ENCODE peak calls at places on chromosomes 11 and 22, in four cellular contexts. D, K, S and C are unnamed samples.

GRCh38 chr11:64210301-64211020 is 3.9 kb downstream of the FERMT3 start:
- DNase-seq in D (no peak), K (no peak), S (no peak), C (no peak)

GRCh38 chr22:29580200-29580810 is 608 bp downstream of the NIPSNAP1 start:
- DNase-seq in K (peak), D (peak), S (no peak), C (no peak)

GRCh38 chr22:46295277-46295971 is 1.2 kb upstream of the GTSE1 start:
- DNase-seq in S (peak), D (no peak), K (no peak), C (no peak)

GRCh38 chr11:113681282-113681681 is 24.8 kb downstream of the TMPRSS5 start:
- DNase-seq in D (no peak), S (peak), K (no peak), C (no peak)

GRCh38 chr11:129814244-129814992 is 1.2 kb upstream of the TMEM45B start:
- DNase-seq in S (peak), K (no peak), D (no peak), C (no peak)

GRCh38 chr11:66723693-66724092 is 5.3 kb downstream of the SPTBN2 start:
- DNase-seq in K (no peak), S (no peak), D (no peak), C (no peak)

GRCh38 chr11:3218483-3219280 is at the start of gene MRGPRG:
- DNase-seq in S (no peak), K (no peak), D (peak), C (no peak)

GRCh38 chr11:36254739-36255138 is 34.5 kb downstream of the COMMD9 start:
- DNase-seq in D (no peak), S (no peak), K (no peak), C (no peak)

GRCh38 chr11:133832096-133833081 is 12.9 kb downstream of the SPATA19 start:
- DNase-seq in D (no peak), S (no peak), K (no peak), C (no peak)

GRCh38 chr22:28442264-28442950 is 237.2 kb downstream of the TTC28 start:
- DNase-seq in K (peak), D (peak), S (peak), C (peak)

GRCh38 chr22:46604306-46604690 is 15.9 kb upstream of the GRAMD4 start:
- DNase-seq in D (no peak), K (no peak), S (peak), C (no peak)

GRCh38 chr22:47127441-47127871 is 365.0 kb downstream of the TBC1D22A start:
- DNase-seq in K (no peak), S (no peak), D (no peak), C (no peak)

GRCh38 chr22:50714631-50715179 is 23.3 kb upstream of the ACR start:
- DNase-seq in S (no peak), K (no peak), D (no peak), C (no peak)

DNA sequence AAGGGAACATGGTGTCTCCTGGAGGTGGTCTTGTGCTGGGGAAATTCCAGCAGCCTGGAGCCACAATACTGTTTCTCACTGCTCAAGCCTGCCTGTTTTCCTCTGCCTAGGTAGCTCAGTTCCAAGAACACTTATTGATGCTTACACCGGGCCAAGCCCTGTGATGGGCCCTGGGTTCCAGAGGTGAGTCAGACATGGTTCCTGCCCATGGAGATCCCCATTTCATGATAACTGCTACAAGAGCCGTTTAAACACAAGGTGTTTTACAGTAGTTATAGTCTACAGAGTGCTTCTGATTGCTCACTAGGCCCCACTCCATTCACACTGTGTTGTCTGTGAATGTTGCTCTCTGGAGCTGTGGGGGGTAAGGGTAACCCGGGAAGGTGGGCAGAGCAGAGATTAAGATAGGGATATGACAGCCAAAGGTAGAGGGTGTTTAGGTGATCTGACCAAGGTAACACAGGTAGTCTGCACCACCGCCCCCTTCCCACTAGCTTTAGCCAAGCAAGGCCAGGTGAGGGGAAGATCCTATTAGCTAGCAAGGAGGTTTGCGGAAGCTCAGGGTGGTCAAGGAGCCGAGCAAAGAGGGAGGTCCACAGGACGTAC is 696 bp upstream of the MICAL2 start:
- DNase-seq in K (no peak), D (no peak), S (peak), C (no peak)
- TF ChIP-seq ELF4 in K (no peak), D (no peak), S (no peak), C (no peak)

DNA sequence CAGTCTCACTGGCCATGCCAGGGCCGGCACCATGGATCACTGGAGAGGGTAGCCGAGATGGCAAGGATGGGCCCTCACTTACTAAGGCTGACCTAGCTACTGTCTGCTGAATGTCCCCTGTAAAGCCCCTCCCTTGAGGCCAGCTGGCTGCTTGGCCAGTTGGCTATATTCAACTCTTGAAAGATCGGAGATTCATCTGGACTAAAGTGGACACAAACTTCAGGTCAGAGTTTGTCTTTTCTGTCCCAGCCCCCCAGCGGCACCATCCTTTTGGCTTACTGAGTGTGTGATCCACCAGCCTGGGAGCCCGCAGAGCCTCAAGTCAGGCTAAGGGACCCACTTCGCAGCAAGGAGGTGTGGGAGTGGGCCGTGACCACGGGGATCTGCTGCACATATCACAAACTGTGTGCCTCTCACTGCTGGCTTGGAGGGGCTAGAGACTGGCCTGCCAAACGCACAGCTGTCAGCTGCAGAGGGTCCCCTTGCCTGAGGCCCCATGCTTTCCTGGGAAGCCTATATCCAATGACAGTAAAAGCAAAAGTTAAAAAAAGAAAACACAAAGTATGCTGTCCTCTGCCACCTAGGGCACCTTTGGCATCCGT is 90.1 kb downstream of the MYEOV start:
- DNase-seq in S (no peak), D (no peak), K (no peak), C (no peak)
- TF ChIP-seq ELF4 in S (no peak), D (no peak), K (no peak), C (no peak)

GRCh38 chr11:6862961-6863360 is at the start of gene OR10A2:
- DNase-seq in K (no peak), D (no peak), S (no peak), C (no peak)
- TF ChIP-seq ELF4 in K (no peak), D (no peak), S (no peak), C (no peak)

GRCh38 chr11:824292-824880 is 3.3 kb upstream of the CRACR2B start:
- DNase-seq in K (no peak), S (no peak), D (no peak), C (no peak)
- TF ChIP-seq ELF4 in K (no peak), S (no peak), D (no peak), C (no peak)

GRCh38 chr11:85740464-85741400 is 54.7 kb upstream of the CCDC89 start:
- DNase-seq in D (no peak), K (no peak), S (no peak), C (no peak)
- TF ChIP-seq ELF4 in D (no peak), K (no peak), S (no peak), C (no peak)

GRCh38 chr22:24595863-24596262 is 3.0 kb upstream of the LRRC75B start:
- DNase-seq in K (no peak), D (no peak), S (no peak), C (no peak)

GRCh38 chr22:24599514-24599913 is 3.5 kb upstream of the GGT1 start:
- DNase-seq in D (peak), K (no peak), S (no peak), C (no peak)

GRCh38 chr22:24601217-24602104 is 1.5 kb upstream of the GGT1 start:
- DNase-seq in S (no peak), K (peak), D (no peak), C (no peak)
- TF ChIP-seq ELF4 in S (no peak), K (no peak), D (no peak), C (no peak)

GRCh38 chr22:23225724-23226496 is 45.6 kb downstream of the BCR start:
- DNase-seq in D (no peak), K (no peak), S (no peak), C (no peak)
- TF ChIP-seq ELF4 in D (no peak), K (no peak), S (no peak), C (no peak)